ENCODE peak calls at places on chromosomes 6 and 20, in four cellular contexts. H is gastrocnemius medialis, X is uterus, V is IMR-90. A is an unnamed sample.

GRCh38 chr6:17396256-17396655 is 2.9 kb downstream of the CAP2 start:
- DNase-seq in H (no peak), X (no peak), V (no peak), A (no peak)

GRCh38 chr20:20253039-20253743 is 114.7 kb upstream of the INSM1 start:
- DNase-seq in H (no peak), X (no peak), V (no peak), A (no peak)

GRCh38 chr6:6704423-6705060 is 116.0 kb downstream of the LY86 start:
- DNase-seq in H (no peak), X (no peak), V (no peak), A (no peak)

GRCh38 chr6:42041131-42042055 is 8.9 kb upstream of the TAF8 start:
- DNase-seq in H (no peak), X (no peak), V (no peak), A (no peak)

GRCh38 chr20:57389695-57390603 is 1.2 kb upstream of the RBM38 start:
- DNase-seq in H (no peak), X (peak), V (no peak), A (peak)

GRCh38 chr20:1964659-1965405 is 29.0 kb downstream of the PDYN start:
- DNase-seq in H (no peak), X (no peak), V (no peak), A (no peak)

GRCh38 chr6:118708736-118709135 is 57.3 kb upstream of the CEP85L start:
- DNase-seq in H (no peak), X (no peak), V (peak), A (no peak)

GRCh38 chr20:6395695-6396094 is 272.9 kb upstream of the FERMT1 start:
- DNase-seq in H (no peak), X (no peak), V (peak), A (no peak)

GRCh38 chr20:1809121-1809520 is 86.1 kb upstream of the SIRPA start:
- DNase-seq in H (no peak), X (no peak), V (peak), A (no peak)

GRCh38 chr6:8006208-8006607 is 58.0 kb downstream of the BLOC1S5 start:
- DNase-seq in H (no peak), X (no peak), V (peak), A (no peak)

GRCh38 chr6:73085362-73085975 is 139.8 kb downstream of the KHDC1L start:
- DNase-seq in H (no peak), X (no peak), V (peak), A (no peak)

GRCh38 chr6:109455502-109456282 is at the start of gene MICAL1:
- DNase-seq in H (peak), X (peak), V (peak), A (peak)
- TF ChIP-seq CTCF in H (no peak), X (no peak), V (peak), A (peak)

GRCh38 chr20:58749098-58749766 is 56.6 kb downstream of the NPEPL1 start:
- DNase-seq in H (no peak), X (no peak), V (no peak), A (no peak)
- TF ChIP-seq CTCF in H (no peak), X (no peak), V (no peak), A (no peak)

DNA sequence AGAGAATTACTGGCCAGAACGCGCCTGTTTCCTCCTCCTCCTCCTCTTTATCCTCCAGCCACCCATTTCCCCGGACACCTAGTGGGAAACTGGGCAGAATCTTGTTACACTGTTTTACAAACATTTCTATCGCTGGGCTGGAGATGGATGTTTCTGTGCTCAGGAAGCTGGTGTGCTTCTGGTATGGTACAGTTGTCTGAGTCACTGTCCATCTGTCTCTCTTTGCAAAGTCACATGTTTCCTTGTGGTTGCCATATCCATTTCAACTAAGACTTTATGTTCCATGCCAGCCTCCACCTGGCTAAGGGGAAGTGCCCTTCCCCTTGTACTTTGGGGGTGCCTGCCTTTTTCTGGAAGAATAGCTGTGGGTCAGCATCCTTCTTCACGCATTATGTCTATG is 52.9 kb upstream of the SLC22A16 start:
- DNase-seq in H (no peak), X (no peak), V (peak), A (no peak)
- TF ChIP-seq CTCF in H (no peak), X (no peak), V (no peak), A (no peak)

DNA sequence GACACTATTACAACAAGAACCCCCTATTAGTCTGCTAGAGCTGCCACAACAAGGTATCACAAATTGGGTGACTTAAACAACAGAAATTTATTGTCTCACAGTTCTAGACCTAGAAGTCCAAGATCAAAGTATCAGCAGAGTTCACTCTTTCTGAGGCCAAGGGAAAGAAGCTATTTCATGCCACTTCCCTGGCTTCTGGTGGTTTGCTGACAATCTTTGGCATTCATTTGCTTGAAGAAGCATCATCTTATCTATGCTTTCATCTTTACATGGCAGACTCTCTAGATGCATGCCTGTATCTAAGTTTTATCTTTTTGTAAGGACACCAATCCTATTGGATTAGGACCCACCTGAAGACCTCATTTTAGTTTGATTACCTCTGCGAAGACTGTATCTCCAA is 296.8 kb upstream of the MARCKS start:
- DNase-seq in H (no peak), X (no peak), V (no peak), A (no peak)
- TF ChIP-seq CTCF in H (no peak), X (no peak), V (no peak), A (no peak)

GRCh38 chr6:143100429-143100828 is 39.7 kb downstream of the AIG1 start:
- DNase-seq in H (no peak), X (no peak), V (no peak), A (no peak)
- TF ChIP-seq CTCF in H (no peak), X (no peak), V (no peak), A (no peak)

GRCh38 chr6:24568687-24569086 is 73.9 kb downstream of the ALDH5A1 start:
- DNase-seq in H (no peak), X (no peak), V (no peak), A (no peak)
- TF ChIP-seq CTCF in H (no peak), X (no peak), V (no peak), A (no peak)

A was measured in tibial artery.